ENCODE peak calls at places on chromosomes 7 and 10, in eight cellular contexts. One of them, this sample, is unnamed.

GRCh38 chr10:131937832-131938231 is 37.0 kb downstream of the PPP2R2D start:
- DNase-seq in GM12892: no peak
- DNase-seq in esophagus muscularis mucosa: no peak
- DNase-seq in uterus: no peak
- DNase-seq in heart left ventricle: peak
- DNase-seq in breast epithelium: no peak
- DNase-seq in A549: no peak
- DNase-seq in IMR-90: no peak
- DNase-seq in this sample: no peak

GRCh38 chr7:74627699-74628411 is 29.7 kb upstream of the GTF2I start:
- DNase-seq in GM12892: no peak
- DNase-seq in esophagus muscularis mucosa: no peak
- DNase-seq in uterus: no peak
- DNase-seq in heart left ventricle: peak
- DNase-seq in breast epithelium: no peak
- DNase-seq in A549: no peak
- DNase-seq in IMR-90: peak
- DNase-seq in this sample: no peak

GRCh38 chr7:138962561-138963270 is 18.5 kb downstream of the KIAA1549 start:
- DNase-seq in GM12892: no peak
- DNase-seq in esophagus muscularis mucosa: no peak
- DNase-seq in uterus: no peak
- DNase-seq in heart left ventricle: no peak
- DNase-seq in breast epithelium: no peak
- DNase-seq in A549: no peak
- DNase-seq in IMR-90: no peak
- DNase-seq in this sample: no peak

GRCh38 chr10:61130366-61130765 is 186.4 kb upstream of the RHOBTB1 start:
- DNase-seq in GM12892: no peak
- DNase-seq in esophagus muscularis mucosa: no peak
- DNase-seq in uterus: no peak
- DNase-seq in heart left ventricle: no peak
- DNase-seq in breast epithelium: no peak
- DNase-seq in A549: no peak
- DNase-seq in IMR-90: peak
- DNase-seq in this sample: no peak

GRCh38 chr7:26930845-26931244 is 66.5 kb upstream of the SKAP2 start:
- DNase-seq in GM12892: no peak
- DNase-seq in esophagus muscularis mucosa: no peak
- DNase-seq in uterus: no peak
- DNase-seq in heart left ventricle: no peak
- DNase-seq in breast epithelium: no peak
- DNase-seq in A549: no peak
- DNase-seq in IMR-90: no peak
- DNase-seq in this sample: no peak

GRCh38 chr10:103244663-103245271 is 920 bp upstream of the RPEL1 start:
- DNase-seq in GM12892: peak
- DNase-seq in esophagus muscularis mucosa: no peak
- DNase-seq in uterus: peak
- DNase-seq in heart left ventricle: peak
- DNase-seq in breast epithelium: peak
- DNase-seq in A549: peak
- DNase-seq in IMR-90: peak
- DNase-seq in this sample: peak

GRCh38 chr7:2000801-2001321 is 231.9 kb downstream of the MAD1L1 start:
- DNase-seq in GM12892: no peak
- DNase-seq in esophagus muscularis mucosa: no peak
- DNase-seq in uterus: no peak
- DNase-seq in heart left ventricle: peak
- DNase-seq in breast epithelium: no peak
- DNase-seq in A549: no peak
- DNase-seq in IMR-90: no peak
- DNase-seq in this sample: no peak

GRCh38 chr7:141053626-141054025 is 20.2 kb upstream of the TMEM178B start:
- DNase-seq in GM12892: no peak
- DNase-seq in esophagus muscularis mucosa: no peak
- DNase-seq in uterus: no peak
- DNase-seq in heart left ventricle: no peak
- DNase-seq in breast epithelium: no peak
- DNase-seq in A549: no peak
- DNase-seq in IMR-90: no peak
- DNase-seq in this sample: no peak

GRCh38 chr7:30119890-30120577 is 14.8 kb upstream of the MTURN start:
- DNase-seq in GM12892: no peak
- DNase-seq in esophagus muscularis mucosa: no peak
- DNase-seq in uterus: no peak
- DNase-seq in heart left ventricle: no peak
- DNase-seq in breast epithelium: no peak
- DNase-seq in A549: no peak
- DNase-seq in IMR-90: no peak
- DNase-seq in this sample: no peak

GRCh38 chr7:78437118-78437517 is 638.5 kb downstream of the PHTF2 start:
- DNase-seq in GM12892: no peak
- DNase-seq in esophagus muscularis mucosa: no peak
- DNase-seq in uterus: no peak
- DNase-seq in heart left ventricle: no peak
- DNase-seq in breast epithelium: no peak
- DNase-seq in A549: no peak
- DNase-seq in IMR-90: peak
- DNase-seq in this sample: peak

GRCh38 chr7:18356195-18356645 is 139.3 kb upstream of the HDAC9 start:
- DNase-seq in GM12892: no peak
- DNase-seq in esophagus muscularis mucosa: no peak
- DNase-seq in uterus: no peak
- DNase-seq in heart left ventricle: no peak
- DNase-seq in breast epithelium: no peak
- DNase-seq in A549: peak
- DNase-seq in IMR-90: peak
- DNase-seq in this sample: peak

GRCh38 chr7:16753102-16753931 is at the start of gene TSPAN13:
- DNase-seq in GM12892: no peak
- DNase-seq in esophagus muscularis mucosa: no peak
- DNase-seq in uterus: peak
- DNase-seq in heart left ventricle: peak
- DNase-seq in breast epithelium: peak
- DNase-seq in A549: peak
- DNase-seq in IMR-90: peak
- DNase-seq in this sample: peak

DNA sequence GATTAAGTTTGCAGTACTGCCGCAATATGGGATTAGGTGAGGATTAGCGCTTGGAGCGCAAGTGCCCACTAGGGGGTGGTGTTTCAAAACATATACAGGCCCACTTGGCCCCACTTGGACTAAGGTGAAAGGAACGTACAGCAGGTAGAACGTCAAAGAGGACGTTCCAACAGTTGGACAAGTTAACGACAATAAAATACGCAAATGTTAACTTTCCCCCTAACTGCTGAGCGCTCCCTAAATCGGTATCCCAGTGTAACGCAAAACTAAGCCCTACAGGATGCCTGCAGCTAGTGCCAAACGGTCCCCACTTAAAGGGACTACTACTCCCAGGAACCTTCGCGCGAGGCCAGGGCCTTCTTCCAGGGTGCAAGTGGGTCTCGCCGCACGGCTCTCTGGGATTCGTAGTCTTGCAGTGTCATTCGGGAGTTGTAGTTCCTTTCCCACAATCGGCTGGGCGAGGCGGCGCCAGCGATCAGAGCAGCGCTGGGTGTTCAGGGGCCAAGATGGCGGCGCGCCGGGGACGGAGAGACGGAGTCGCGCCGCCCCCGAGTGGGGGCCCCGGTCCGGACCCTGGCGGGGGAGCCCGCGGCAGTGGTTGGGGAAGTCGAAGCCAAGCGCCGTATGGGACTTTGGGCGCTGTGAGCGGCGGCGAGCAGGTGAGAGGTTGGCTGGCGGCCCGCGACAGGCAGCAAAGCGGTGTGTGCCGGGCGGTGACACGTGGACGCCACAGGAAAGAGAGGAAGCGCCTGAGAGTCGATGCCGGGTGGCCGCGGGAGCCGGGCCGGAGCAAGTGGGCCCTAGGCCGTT is at the start of gene PPRC1:
- DNase-seq in GM12892: peak
- DNase-seq in esophagus muscularis mucosa: peak
- DNase-seq in uterus: peak
- DNase-seq in heart left ventricle: peak
- DNase-seq in breast epithelium: peak
- DNase-seq in A549: peak
- DNase-seq in IMR-90: peak
- DNase-seq in this sample: peak
- TF ChIP-seq POLR2A in GM12892: peak
- TF ChIP-seq POLR2A in esophagus muscularis mucosa: peak
- TF ChIP-seq POLR2A in uterus: peak
- TF ChIP-seq POLR2A in heart left ventricle: no peak
- TF ChIP-seq POLR2A in breast epithelium: no peak
- TF ChIP-seq POLR2A in A549: peak
- TF ChIP-seq POLR2A in IMR-90: peak
- TF ChIP-seq POLR2A in this sample: peak

DNA sequence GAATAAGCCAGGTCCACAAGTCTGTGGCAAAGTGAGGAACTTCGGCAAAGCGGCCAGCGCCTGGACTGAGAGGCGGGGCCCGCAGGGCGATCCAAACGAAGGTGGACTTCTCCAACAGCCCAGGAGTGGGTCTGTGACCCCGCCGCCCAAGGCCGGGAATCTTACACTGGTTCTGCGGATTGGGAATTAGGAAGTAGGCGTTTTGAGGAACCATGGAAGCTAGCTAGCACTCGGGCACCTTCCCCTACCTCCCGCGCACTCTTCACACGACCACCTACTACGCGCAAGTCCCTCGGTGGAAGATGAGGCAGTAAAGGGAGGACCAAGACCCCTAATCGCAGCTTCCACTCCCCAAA is 570 bp upstream of the ARF5 start:
- DNase-seq in GM12892: no peak
- DNase-seq in esophagus muscularis mucosa: no peak
- DNase-seq in uterus: peak
- DNase-seq in heart left ventricle: peak
- DNase-seq in breast epithelium: no peak
- DNase-seq in A549: no peak
- DNase-seq in IMR-90: no peak
- DNase-seq in this sample: no peak
- TF ChIP-seq POLR2A in GM12892: no peak
- TF ChIP-seq POLR2A in esophagus muscularis mucosa: no peak
- TF ChIP-seq POLR2A in uterus: no peak
- TF ChIP-seq POLR2A in heart left ventricle: no peak
- TF ChIP-seq POLR2A in breast epithelium: no peak
- TF ChIP-seq POLR2A in A549: no peak
- TF ChIP-seq POLR2A in IMR-90: no peak
- TF ChIP-seq POLR2A in this sample: no peak

DNA sequence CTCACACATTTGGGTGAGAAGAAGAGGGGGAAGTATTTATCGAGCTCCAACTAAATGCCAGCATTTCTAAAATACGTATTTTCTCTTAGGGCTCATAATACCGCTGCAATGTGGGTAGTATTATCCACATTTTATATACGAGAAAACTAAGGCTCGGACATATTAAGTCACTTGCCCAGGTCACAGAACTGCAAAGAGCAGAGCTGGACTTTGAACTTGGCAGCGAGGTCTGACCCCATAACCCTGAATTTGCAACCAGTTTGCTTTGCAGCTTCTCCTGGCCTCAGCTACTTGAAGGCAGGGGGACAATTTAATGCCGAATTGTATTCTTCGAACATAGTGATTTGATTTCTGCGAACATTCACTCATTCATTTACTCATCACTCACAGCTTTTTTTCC is 7.2 kb downstream of the ABLIM1 start:
- DNase-seq in GM12892: no peak
- DNase-seq in esophagus muscularis mucosa: no peak
- DNase-seq in uterus: no peak
- DNase-seq in heart left ventricle: no peak
- DNase-seq in breast epithelium: no peak
- DNase-seq in A549: no peak
- DNase-seq in IMR-90: no peak
- DNase-seq in this sample: no peak
- TF ChIP-seq POLR2A in GM12892: no peak
- TF ChIP-seq POLR2A in esophagus muscularis mucosa: no peak
- TF ChIP-seq POLR2A in uterus: no peak
- TF ChIP-seq POLR2A in heart left ventricle: no peak
- TF ChIP-seq POLR2A in breast epithelium: no peak
- TF ChIP-seq POLR2A in A549: no peak
- TF ChIP-seq POLR2A in IMR-90: no peak
- TF ChIP-seq POLR2A in this sample: no peak

DNA sequence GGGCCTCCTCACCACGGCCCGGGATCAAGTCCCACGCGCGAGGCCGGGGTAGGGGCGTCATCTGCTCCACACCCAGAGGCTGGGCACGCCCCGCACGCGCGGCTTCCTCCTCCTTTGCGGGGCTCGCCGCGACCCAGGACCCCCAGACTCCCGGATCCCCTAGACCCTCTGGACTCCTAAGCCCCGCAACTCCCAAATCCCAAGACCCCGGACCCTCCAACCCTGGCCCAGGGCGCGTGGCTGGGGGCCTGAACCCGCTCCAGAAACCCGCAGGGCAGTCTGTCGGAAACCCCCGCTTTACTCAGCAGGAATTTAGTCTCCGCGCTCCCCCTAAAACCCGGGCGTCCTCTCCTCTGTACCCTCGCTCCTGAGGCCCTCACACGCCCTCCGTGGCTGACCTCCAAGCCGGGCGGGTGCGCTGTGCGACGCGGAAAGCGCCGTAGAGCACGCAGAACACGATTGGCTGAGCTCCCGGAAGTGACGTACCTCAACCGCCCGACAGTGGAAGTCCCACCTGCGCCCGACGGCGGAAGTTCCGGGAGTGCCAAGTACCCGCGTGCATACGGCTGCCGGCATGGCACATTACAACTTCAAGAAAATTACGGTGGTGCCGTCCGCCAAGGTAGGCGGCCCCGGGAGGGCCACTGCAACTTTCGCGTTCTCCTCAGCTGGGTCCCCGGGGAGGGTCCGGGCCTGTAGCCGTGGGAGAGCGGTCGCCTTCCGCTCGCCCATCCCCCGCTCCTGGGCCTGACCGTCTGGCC is at the start of gene GTPBP4:
- DNase-seq in GM12892: peak
- DNase-seq in esophagus muscularis mucosa: peak
- DNase-seq in uterus: peak
- DNase-seq in heart left ventricle: peak
- DNase-seq in breast epithelium: peak
- DNase-seq in A549: peak
- DNase-seq in IMR-90: peak
- DNase-seq in this sample: peak
- TF ChIP-seq POLR2A in GM12892: peak
- TF ChIP-seq POLR2A in esophagus muscularis mucosa: peak
- TF ChIP-seq POLR2A in uterus: peak
- TF ChIP-seq POLR2A in heart left ventricle: peak
- TF ChIP-seq POLR2A in breast epithelium: peak
- TF ChIP-seq POLR2A in A549: peak
- TF ChIP-seq POLR2A in IMR-90: peak
- TF ChIP-seq POLR2A in this sample: peak